ENCODE peak calls at places on chromosome 15, in five cellular contexts. C is breast epithelium, W is ovary, A is testis, N is tibial nerve. F is an unnamed sample.
A peak's percentile ranks its signal among the peaks of the same experiment; 100 is the strongest.

GRCh38 chr15:88727439-88727838 is 75.8 kb upstream of the ACAN start:
- DNase-seq in C (no peak), W (no peak), A (no peak), N (no peak), F (no peak)

GRCh38 chr15:38603271-38603670 is 38.7 kb upstream of the RASGRP1 start:
- DNase-seq in C (no peak), W (no peak), A (no peak), N (no peak), F (no peak)

GRCh38 chr15:47415539-47415971 is 301.8 kb upstream of the SEMA6D start:
- DNase-seq in C (no peak), W (no peak), A (no peak), N (no peak), F (no peak)

GRCh38 chr15:78565951-78566774 is 843 bp downstream of the CHRNA5 start:
- DNase-seq in C (no peak), W (no peak), A (no peak), N (peak; percentile 5), F (no peak)

GRCh38 chr15:99074446-99074845 is 30.4 kb upstream of the SYNM start:
- DNase-seq in C (no peak), W (no peak), A (no peak), N (no peak), F (no peak)

GRCh38 chr15:70327328-70328136 is 229.8 kb upstream of the TLE3 start:
- DNase-seq in C (no peak), W (no peak), A (no peak), N (no peak), F (no peak)

GRCh38 chr15:59115047-59115446 is 10.1 kb downstream of the CCNB2 start:
- DNase-seq in C (no peak), W (no peak), A (no peak), N (no peak), F (no peak)

GRCh38 chr15:88393719-88394519 is 73.3 kb downstream of the MRPL46 start:
- DNase-seq in C (no peak), W (no peak), A (no peak), N (no peak), F (no peak)

GRCh38 chr15:49023354-49023753 is 22.9 kb downstream of the SECISBP2L start:
- DNase-seq in C (no peak), W (no peak), A (no peak), N (no peak), F (no peak)

GRCh38 chr15:49037546-49037940 is 8.7 kb downstream of the SECISBP2L start:
- DNase-seq in C (no peak), W (no peak), A (no peak), N (no peak), F (no peak)

GRCh38 chr15:32956006-32956405 is 238.2 kb downstream of the GREM1 start:
- DNase-seq in C (no peak), W (no peak), A (no peak), N (no peak), F (no peak)

GRCh38 chr15:100910556-100910955 is 8.6 kb upstream of the LRRK1 start:
- DNase-seq in C (no peak), W (no peak), A (no peak), N (no peak), F (no peak)

GRCh38 chr15:48522911-48523310 is 122.6 kb downstream of the FBN1 start:
- DNase-seq in C (no peak), W (no peak), A (no peak), N (no peak), F (no peak)

GRCh38 chr15:43648649-43649429 is at the start of gene CATSPER2:
- DNase-seq in C (no peak), W (no peak), A (peak; percentile 70), N (no peak), F (no peak)

GRCh38 chr15:33074942-33075341 is 119.6 kb downstream of the FMN1 start:
- DNase-seq in C (no peak), W (no peak), A (no peak), N (no peak), F (no peak)

GRCh38 chr15:41055706-41056105 is 60.4 kb downstream of the INO80 start:
- DNase-seq in C (no peak), W (no peak), A (no peak), N (no peak), F (no peak)

GRCh38 chr15:101242160-101242998 is 9.5 kb downstream of the CHSY1 start:
- DNase-seq in C (no peak), W (no peak), A (no peak), N (no peak), F (peak; percentile 83)

GRCh38 chr15:63212050-63212973 is 22.9 kb downstream of the RAB8B start:
- DNase-seq in C (no peak), W (no peak), A (no peak), N (no peak), F (no peak)

GRCh38 chr15:59379524-59379923 is 6.9 kb upstream of the MYO1E start:
- DNase-seq in C (no peak), W (no peak), A (no peak), N (no peak), F (no peak)

GRCh38 chr15:59289574-59289973 is 82.9 kb downstream of the LDHAL6B start:
- DNase-seq in C (no peak), W (no peak), A (no peak), N (no peak), F (no peak)

GRCh38 chr15:81322708-81323253 is 1.2 kb downstream of the STARD5 start:
- DNase-seq in C (no peak), W (no peak), A (no peak), N (no peak), F (no peak)

GRCh38 chr15:101386967-101387366 is 91.9 kb upstream of the SNRPA1 start:
- DNase-seq in C (no peak), W (no peak), A (no peak), N (no peak), F (peak; percentile 55)

GRCh38 chr15:65917407-65917756 is 48.1 kb downstream of the RAB11A start:
- DNase-seq in C (no peak), W (no peak), A (no peak), N (no peak), F (no peak)

GRCh38 chr15:65916664-65917406 is 47.5 kb downstream of the RAB11A start:
- DNase-seq in C (peak; percentile 30), W (peak; percentile 48), A (peak; percentile 85), N (peak; percentile 13), F (peak; percentile 77)

GRCh38 chr15:65918936-65919335 is 49.6 kb downstream of the RAB11A start:
- DNase-seq in C (no peak), W (no peak), A (no peak), N (no peak), F (no peak)

GRCh38 chr15:65918357-65918920 is 49.1 kb downstream of the RAB11A start:
- DNase-seq in C (no peak), W (no peak), A (no peak), N (no peak), F (no peak)

GRCh38 chr15:65917936-65918335 is 48.6 kb downstream of the RAB11A start:
- DNase-seq in C (no peak), W (no peak), A (no peak), N (no peak), F (no peak)
- TF ChIP-seq POLR2A in C (no peak), W (no peak), A (no peak), N (no peak), F (no peak)

GRCh38 chr15:90933310-90933709 is 961 bp upstream of the HDDC3 start:
- DNase-seq in C (no peak), W (no peak), A (no peak), N (no peak), F (no peak)

GRCh38 chr15:90934949-90935751 is at the start of gene UNC45A:
- DNase-seq in C (peak; percentile 87), W (peak; percentile 89), A (peak; percentile 95), N (peak; percentile 89), F (peak; percentile 99)

GRCh38 chr15:90932660-90932991 is 277 bp upstream of the HDDC3 start:
- DNase-seq in C (no peak), W (no peak), A (no peak), N (no peak), F (no peak)

GRCh38 chr15:90931737-90932659 is at the start of gene HDDC3:
- DNase-seq in C (peak; percentile 86), W (peak; percentile 85), A (peak; percentile 92), N (peak; percentile 85), F (peak; percentile 98)

GRCh38 chr15:90934256-90934948 is 683 bp upstream of the UNC45A start:
- DNase-seq in C (peak; percentile 80), W (peak; percentile 80), A (peak; percentile 89), N (peak; percentile 80), F (peak; percentile 95)
- H3K4me1 ChIP-seq in C (peaks cover 14% of the 10 kb centered on the region), W (peaks cover 18% of the 10 kb centered on the region), A (peaks cover 41% of the 10 kb centered on the region), N (peaks cover 64% of the 10 kb centered on the region), F (peaks cover 70% of the 10 kb centered on the region)

DNA sequence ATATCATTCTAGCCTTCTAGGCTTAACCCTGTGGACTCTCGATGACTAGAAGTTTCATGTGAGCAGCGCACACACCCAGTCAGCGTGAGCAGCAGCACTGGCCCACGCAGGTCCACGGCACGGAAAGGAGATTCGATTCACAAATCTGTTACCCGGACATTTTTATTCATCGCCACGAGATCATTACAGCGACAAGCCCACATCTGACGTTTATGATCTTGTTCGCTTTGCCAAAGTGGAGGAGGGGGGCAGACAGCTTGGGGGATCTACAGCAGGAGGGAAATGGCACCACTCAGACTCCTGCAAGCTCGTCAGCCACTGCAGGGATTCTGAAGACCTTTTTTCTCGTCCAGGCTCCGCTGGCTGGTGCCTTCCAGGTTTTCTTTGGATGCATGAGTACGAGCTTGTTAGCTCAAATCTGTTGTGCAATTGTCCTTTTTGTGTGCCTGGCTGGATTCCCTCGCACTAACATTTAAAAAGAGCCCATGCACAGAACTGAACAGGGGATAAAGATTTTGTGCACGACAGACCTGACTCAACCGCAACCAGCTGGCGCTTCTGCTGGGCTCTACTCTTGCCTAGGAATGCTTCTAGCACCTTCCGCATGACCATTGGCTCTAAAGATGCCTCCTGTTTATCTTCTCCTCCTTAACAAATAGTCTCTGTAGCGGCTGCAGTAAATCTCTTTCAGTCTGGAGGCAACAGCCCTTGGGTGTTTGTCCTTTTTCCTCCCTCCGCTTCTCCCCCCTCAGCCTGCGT is 938.5 kb downstream of the MCTP2 start:
- DNase-seq in C (peak; percentile 40), W (no peak), A (peak; percentile 37), N (peak; percentile 66), F (no peak)
- H3K4me3 ChIP-seq in C (peak overlapping the region; percentile 61), W (peak overlapping the region; percentile 20), A (no peak overlapping the region), N (no peak overlapping the region), F (no peak overlapping the region)

GRCh38 chr15:93057618-93058017 is 31.4 kb downstream of the RGMA start:
- DNase-seq in C (no peak), W (no peak), A (no peak), N (no peak), F (no peak)

GRCh38 chr15:93052090-93052892 is 36.7 kb downstream of the RGMA start:
- DNase-seq in C (no peak), W (no peak), A (no peak), N (no peak), F (no peak)

GRCh38 chr15:93056836-93057235 is 32.2 kb downstream of the RGMA start:
- DNase-seq in C (no peak), W (no peak), A (no peak), N (no peak), F (no peak)

GRCh38 chr15:93058128-93058527 is 30.9 kb downstream of the RGMA start:
- DNase-seq in C (no peak), W (no peak), A (no peak), N (no peak), F (no peak)

DNA sequence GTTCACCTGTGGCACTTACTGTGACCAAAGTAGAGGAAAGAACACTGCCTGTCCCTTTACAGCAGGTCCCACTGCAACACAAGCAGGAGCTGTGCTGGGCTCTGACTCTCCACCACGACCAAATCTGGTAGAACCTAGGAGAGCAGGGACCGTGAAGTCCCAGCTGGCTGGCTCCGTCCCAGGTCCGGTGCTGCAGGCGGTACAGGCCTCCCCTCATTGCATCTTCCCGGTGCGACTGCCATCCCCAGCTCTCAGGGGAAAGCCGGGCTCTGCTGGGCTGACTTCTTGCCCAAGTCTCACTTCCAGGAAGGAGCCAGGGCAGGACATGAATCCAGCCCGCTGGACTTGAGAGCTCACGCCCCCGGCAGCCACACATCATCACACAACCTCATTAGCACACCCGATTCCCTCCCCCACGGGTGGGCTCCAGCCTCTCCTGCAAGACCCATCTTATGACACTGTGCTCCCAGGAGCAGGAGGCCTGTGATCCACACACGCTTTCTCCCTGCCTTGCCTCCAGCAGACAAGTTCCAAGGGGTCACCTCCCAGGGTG is 33.7 kb downstream of the RGMA start:
- DNase-seq in C (no peak), W (no peak), A (no peak), N (no peak), F (no peak)
- TF ChIP-seq POLR2A in C (no peak), W (no peak), A (no peak), N (no peak), F (no peak)